ENCODE peak calls at places on chromosomes 1 and 21, in seven cellular contexts. P, W, R, K, M, X and L are unnamed samples.

GRCh38 chr1:167898578-167899222 is 15.2 kb downstream of the ADCY10 start:
- DNase-seq in W (no peak), K (no peak), M (no peak), X (no peak), R (no peak), P (no peak), L (no peak)

GRCh38 chr1:201022824-201023516 is 544 bp downstream of the KIF21B start:
- DNase-seq in K (no peak), X (no peak), R (no peak), M (peak), P (no peak), W (no peak), L (no peak)

GRCh38 chr1:230012742-230013141 is 54.3 kb upstream of the GALNT2 start:
- DNase-seq in W (no peak), P (no peak), M (no peak), R (no peak), X (no peak), K (no peak), L (no peak)

GRCh38 chr1:9629445-9630201 is 21.9 kb upstream of the PIK3CD start:
- DNase-seq in W (no peak), M (peak), R (no peak), K (peak), P (no peak), X (peak), L (no peak)

GRCh38 chr21:39051561-39051949 is 131.7 kb downstream of the PSMG1 start:
- DNase-seq in W (peak), M (no peak), X (no peak), K (no peak), R (no peak), P (no peak), L (no peak)

GRCh38 chr1:169364948-169365347 is 2.6 kb downstream of the NME7 start:
- DNase-seq in W (no peak), K (no peak), P (no peak), X (no peak), R (no peak), M (no peak), L (no peak)

GRCh38 chr1:7581754-7582264 is 189.3 kb upstream of the VAMP3 start:
- DNase-seq in P (no peak), K (no peak), W (no peak), M (no peak), R (peak), X (no peak), L (peak)

GRCh38 chr1:177966199-177966598 is 3.7 kb downstream of the SEC16B start:
- DNase-seq in M (no peak), X (no peak), W (no peak), R (no peak), P (no peak), K (no peak), L (no peak)

GRCh38 chr1:4010284-4010683 is 110.2 kb upstream of the C1orf174 start:
- DNase-seq in X (peak), M (no peak), W (no peak), P (no peak), K (no peak), R (no peak), L (no peak)

GRCh38 chr1:234925440-234926251 is 203.0 kb downstream of the TOMM20 start:
- DNase-seq in M (peak), X (no peak), P (peak), W (peak), R (peak), K (no peak), L (no peak)

GRCh38 chr21:44958471-44959191 is 18.8 kb downstream of the SLX9 start:
- DNase-seq in K (peak), W (no peak), M (no peak), X (peak), P (no peak), R (peak), L (peak)

GRCh38 chr1:187942986-187943385 is 1114.2 kb downstream of the PLA2G4A start:
- DNase-seq in P (no peak), X (no peak), R (no peak), W (no peak), M (no peak), K (no peak), L (no peak)

GRCh38 chr1:91529856-91530255 is 29.2 kb downstream of the CDC7 start:
- DNase-seq in W (peak), M (no peak), R (peak), P (peak), K (no peak), X (no peak), L (no peak)

GRCh38 chr1:199981584-199981983 is 45.9 kb upstream of the NR5A2 start:
- DNase-seq in K (no peak), X (no peak), M (no peak), P (no peak), W (no peak), R (no peak), L (no peak)

GRCh38 chr1:3551290-3551678 is 60.0 kb downstream of the MEGF6 start:
- DNase-seq in P (no peak), X (no peak), R (no peak), K (no peak), W (no peak), M (no peak), L (no peak)

GRCh38 chr1:162310337-162310736 is 66.3 kb downstream of the SPATA46 start:
- DNase-seq in M (no peak), X (no peak), W (no peak), K (no peak), R (peak), P (no peak), L (no peak)

GRCh38 chr1:158969166-158969565 is 37.8 kb downstream of the PYHIN1 start:
- DNase-seq in M (no peak), X (no peak), P (no peak), R (no peak), K (no peak), W (no peak), L (no peak)

GRCh38 chr1:34681481-34682451 is 73.1 kb upstream of the GJB5 start:
- DNase-seq in M (peak), R (peak), X (peak), K (no peak), P (peak), W (peak), L (no peak)

GRCh38 chr1:77876884-77877283 is 11.5 kb upstream of the NEXN start:
- DNase-seq in R (peak), X (no peak), K (no peak), M (no peak), W (no peak), P (no peak), L (no peak)

GRCh38 chr1:11062965-11063401 is 3.2 kb upstream of the SRM start:
- DNase-seq in W (no peak), P (no peak), M (no peak), R (no peak), X (no peak), K (no peak), L (peak)

GRCh38 chr1:206575165-206575893 is 36.9 kb downstream of the EIF2D start:
- DNase-seq in M (peak), R (peak), P (no peak), X (peak), K (no peak), W (no peak), L (peak)

GRCh38 chr1:165288301-165289120 is 68.0 kb downstream of the LMX1A start:
- DNase-seq in M (peak), P (no peak), K (no peak), X (no peak), W (peak), R (no peak), L (no peak)

GRCh38 chr1:52032785-52033131 is 852 bp downstream of the KTI12 start:
- DNase-seq in M (peak), P (no peak), K (no peak), W (peak), X (peak), R (peak), L (peak)

GRCh38 chr1:170929835-170930554 is 5.3 kb upstream of the MROH9 start:
- DNase-seq in W (peak), P (peak), K (no peak), X (no peak), R (peak), M (no peak), L (no peak)

GRCh38 chr1:56639210-56639609 is 5.9 kb upstream of the PRKAA2 start:
- DNase-seq in K (no peak), P (no peak), M (no peak), R (no peak), X (no peak), W (no peak), L (no peak)

GRCh38 chr1:17265162-17265561 is 16.3 kb downstream of the PADI3 start:
- DNase-seq in P (no peak), M (no peak), W (peak), R (no peak), X (no peak), K (no peak), L (no peak)

GRCh38 chr21:14598065-14598464 is 52.0 kb upstream of the SAMSN1 start:
- DNase-seq in M (no peak), K (no peak), X (no peak), W (no peak), P (no peak), R (no peak), L (no peak)

GRCh38 chr21:14607262-14607661 is 61.1 kb upstream of the SAMSN1 start:
- DNase-seq in R (no peak), X (no peak), W (no peak), P (no peak), K (no peak), M (no peak), L (no peak)

GRCh38 chr21:14603202-14603601 is 57.1 kb upstream of the SAMSN1 start:
- DNase-seq in R (peak), P (no peak), W (no peak), X (no peak), M (no peak), K (no peak), L (no peak)

GRCh38 chr21:14600569-14601308 is 54.6 kb upstream of the SAMSN1 start:
- DNase-seq in P (no peak), W (no peak), M (no peak), R (peak), K (no peak), X (no peak), L (no peak)

GRCh38 chr21:14602418-14602987 is 56.4 kb upstream of the SAMSN1 start:
- DNase-seq in K (no peak), M (no peak), X (no peak), R (no peak), W (no peak), P (no peak), L (no peak)
- H3K4me3 ChIP-seq in K (no peak), M (no peak), X (no peak), R (no peak), W (no peak), P (no peak), L (no peak)

GRCh38 chr1:205541161-205541886 is 36.9 kb downstream of the CDK18 start:
- DNase-seq in K (no peak), W (no peak), X (peak), M (peak), P (no peak), R (no peak), L (no peak)

GRCh38 chr1:205545001-205545919 is 40.8 kb downstream of the CDK18 start:
- DNase-seq in M (peak), P (no peak), W (no peak), R (no peak), K (no peak), X (peak), L (no peak)

GRCh38 chr1:205543351-205544305 is 39.2 kb downstream of the CDK18 start:
- DNase-seq in K (no peak), X (peak), R (peak), W (peak), P (no peak), M (peak), L (peak)

GRCh38 chr1:205545991-205546390 is 41.5 kb downstream of the CDK18 start:
- DNase-seq in W (no peak), M (peak), K (no peak), P (no peak), X (peak), R (no peak), L (no peak)

DNA sequence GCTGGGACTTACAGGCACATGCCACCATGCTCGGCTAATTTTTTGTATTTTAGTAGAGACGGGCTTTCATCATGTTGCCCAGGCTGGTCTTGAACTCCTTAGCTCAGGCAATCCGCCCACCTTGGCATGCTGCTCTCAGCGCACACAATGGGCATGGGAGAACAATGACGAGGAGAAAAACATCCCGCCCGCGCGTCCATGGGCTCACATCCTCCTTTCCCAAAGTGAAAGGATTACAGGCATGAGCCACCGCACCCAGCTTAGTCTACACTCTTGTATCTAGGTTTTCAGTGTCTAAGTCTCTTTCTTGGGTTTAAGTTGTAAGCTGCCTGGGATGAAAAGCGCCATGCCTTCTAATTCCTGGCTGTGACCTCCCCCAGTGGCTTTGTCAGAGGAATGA is 37.9 kb downstream of the CDK18 start:
- DNase-seq in M (peak), W (no peak), X (peak), K (no peak), P (no peak), R (no peak), L (no peak)
- TF ChIP-seq CTCF in M (no peak), W (no peak), X (no peak), K (no peak), P (no peak), R (no peak), L (no peak)

DNA sequence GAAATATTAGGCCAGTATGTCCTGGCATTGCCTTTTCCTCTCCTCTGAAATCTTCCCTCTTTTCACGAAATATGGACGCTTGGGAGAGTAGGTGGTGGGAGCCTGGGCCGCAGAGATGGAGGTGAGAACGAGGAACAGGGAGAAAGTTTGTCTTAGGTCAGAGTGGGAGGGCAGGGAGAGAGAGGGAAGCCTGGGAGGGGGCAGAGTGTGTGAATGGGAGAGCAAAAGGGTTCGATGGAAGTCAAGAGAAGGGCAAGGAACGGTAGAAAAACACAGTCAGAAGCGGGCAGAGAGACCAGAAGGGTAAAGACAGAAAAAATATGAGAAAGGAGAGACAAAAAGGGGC is 1.2 kb downstream of the TRABD2B start:
- DNase-seq in M (no peak), R (no peak), K (no peak), X (no peak), W (no peak), P (no peak), L (no peak)
- H3K4me3 ChIP-seq in M (peak), R (no peak), K (peak), X (peak), W (peak), P (no peak), L (peak)

DNA sequence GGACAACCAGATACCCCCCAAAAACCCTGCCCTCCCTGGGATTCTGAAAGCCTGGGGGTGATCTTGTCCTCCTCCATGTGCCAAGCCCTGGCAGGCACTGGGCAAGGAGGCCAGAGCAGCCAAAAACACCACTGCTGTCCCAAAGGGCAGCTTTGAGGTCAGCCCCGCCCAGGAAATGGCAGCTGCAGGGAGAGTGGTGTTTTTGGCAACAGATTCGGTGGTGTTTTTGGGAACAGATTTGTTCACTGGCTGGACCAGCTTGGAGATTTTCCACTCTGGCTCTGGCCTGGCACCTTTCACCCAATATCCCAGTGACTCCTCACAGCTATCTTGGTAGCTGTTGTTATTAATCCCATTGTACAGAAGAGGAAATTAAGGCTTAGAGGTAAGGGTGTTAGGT is 34.7 kb downstream of the LRP8 start:
- DNase-seq in P (no peak), X (no peak), W (no peak), M (no peak), K (no peak), R (peak), L (no peak)
- TF ChIP-seq CTCF in P (no peak), X (no peak), W (no peak), M (no peak), K (no peak), R (no peak), L (no peak)